ENCODE peak calls at places on chromosomes 5 and 9, in seven cellular contexts. T, V, I, P, G, D and H are unnamed samples.
A peak's percentile ranks its signal among the peaks of the same experiment; 100 is the strongest.

GRCh38 chr9:111502506-111502905 is 18.3 kb upstream of the ECPAS start:
- DNase-seq in T (no peak), V (no peak), I (no peak), P (no peak), G (no peak), D (no peak), H (no peak)

GRCh38 chr5:79859588-79859987 is 131.5 kb downstream of the MTX3 start:
- DNase-seq in T (no peak), V (no peak), I (no peak), P (no peak), G (no peak), D (no peak), H (no peak)

GRCh38 chr9:120935383-120935857 is 8.8 kb upstream of the TRAF1 start:
- DNase-seq in T (no peak), V (no peak), I (peak; percentile 92), P (peak; percentile 99), G (peak; percentile 89), D (no peak), H (peak; percentile 100)

GRCh38 chr5:31531543-31531887 is 378 bp downstream of the DROSHA start:
- DNase-seq in T (no peak), V (no peak), I (peak; percentile 86), P (peak; percentile 30), G (peak; percentile 50), D (peak; percentile 15), H (peak; percentile 12)

GRCh38 chr9:113150670-113151591 is at the start of gene SLC31A2:
- DNase-seq in T (peak; percentile 8), V (peak; percentile 51), I (peak; percentile 99), P (peak; percentile 93), G (peak; percentile 95), D (peak; percentile 77), H (peak; percentile 82)

GRCh38 chr9:120916573-120916972 is 10.0 kb downstream of the TRAF1 start:
- DNase-seq in T (no peak), V (no peak), I (no peak), P (no peak), G (peak; percentile 78), D (no peak), H (peak; percentile 87)

GRCh38 chr5:149419532-149420485 is 40.7 kb upstream of the IL17B start:
- DNase-seq in T (no peak), V (no peak), I (no peak), P (no peak), G (no peak), D (no peak), H (no peak)

GRCh38 chr5:112743631-112744030 is 5.9 kb downstream of the APC start:
- DNase-seq in T (no peak), V (no peak), I (no peak), P (no peak), G (no peak), D (no peak), H (no peak)

GRCh38 chr5:4348919-4349318 is 753.3 kb downstream of the IRX1 start:
- DNase-seq in T (no peak), V (no peak), I (no peak), P (no peak), G (no peak), D (no peak), H (no peak)

GRCh38 chr9:91911681-91912080 is 38.3 kb downstream of the ROR2 start:
- DNase-seq in T (no peak), V (no peak), I (no peak), P (no peak), G (no peak), D (no peak), H (no peak)

GRCh38 chr5:133611357-133612020 is 852 bp downstream of the FSTL4 start:
- DNase-seq in T (no peak), V (no peak), I (no peak), P (no peak), G (peak; percentile 73), D (no peak), H (no peak)

GRCh38 chr5:449151-449550 is 6.2 kb downstream of the EXOC3 start:
- DNase-seq in T (no peak), V (no peak), I (no peak), P (no peak), G (no peak), D (no peak), H (no peak)

GRCh38 chr9:81685763-81686613 is 3.4 kb downstream of the TLE1 start:
- DNase-seq in T (no peak), V (no peak), I (no peak), P (no peak), G (no peak), D (peak; percentile 46), H (peak; percentile 48)

GRCh38 chr5:34991486-34992238 is 56.1 kb downstream of the AGXT2 start:
- DNase-seq in T (no peak), V (no peak), I (no peak), P (no peak), G (no peak), D (no peak), H (no peak)

GRCh38 chr9:135889564-135890189 is 17.7 kb downstream of the CAMSAP1 start:
- DNase-seq in T (no peak), V (no peak), I (no peak), P (peak; percentile 4), G (no peak), D (no peak), H (no peak)

GRCh38 chr5:151708126-151708525 is 21.4 kb upstream of the SPARC start:
- DNase-seq in T (peak; percentile 35), V (no peak), I (no peak), P (no peak), G (no peak), D (peak; percentile 25), H (no peak)

GRCh38 chr5:157431544-157432200 is 28.3 kb upstream of the NIPAL4 start:
- DNase-seq in T (peak; percentile 24), V (no peak), I (no peak), P (no peak), G (no peak), D (peak; percentile 34), H (peak; percentile 33)

GRCh38 chr5:39055760-39056393 is 18.3 kb downstream of the RICTOR start:
- DNase-seq in T (no peak), V (no peak), I (no peak), P (no peak), G (no peak), D (no peak), H (no peak)

GRCh38 chr9:4684820-4685219 is 5.5 kb downstream of the CDC37L1 start:
- DNase-seq in T (no peak), V (no peak), I (no peak), P (no peak), G (no peak), D (no peak), H (no peak)
- H3K27me3 ChIP-seq in T (no peaks in the 10 kb centered on the region), V (no peaks in the 10 kb centered on the region), I (no peaks in the 10 kb centered on the region), P (no peaks in the 10 kb centered on the region), G (no peaks in the 10 kb centered on the region), D (no peaks in the 10 kb centered on the region), H (no peaks in the 10 kb centered on the region)

GRCh38 chr9:35679091-35679490 is 5.4 kb downstream of the CA9 start:
- DNase-seq in T (no peak), V (no peak), I (peak; percentile 46), P (no peak), G (no peak), D (no peak), H (no peak)
- TF ChIP-seq POLR2AphosphoS5 in T (no peak), V (no peak), I (no peak), P (no peak), G (no peak), D (no peak), H (no peak)

GRCh38 chr9:14214065-14214684 is 99.8 kb downstream of the NFIB start:
- DNase-seq in T (no peak), V (no peak), I (no peak), P (no peak), G (no peak), D (no peak), H (no peak)

GRCh38 chr9:14213504-14213903 is 100.4 kb downstream of the NFIB start:
- DNase-seq in T (no peak), V (no peak), I (no peak), P (no peak), G (no peak), D (peak; percentile 39), H (no peak)

GRCh38 chr9:14216612-14217194 is 97.2 kb downstream of the NFIB start:
- DNase-seq in T (no peak), V (no peak), I (no peak), P (no peak), G (no peak), D (no peak), H (no peak)

GRCh38 chr9:14214693-14215092 is 99.2 kb downstream of the NFIB start:
- DNase-seq in T (no peak), V (no peak), I (no peak), P (no peak), G (no peak), D (no peak), H (no peak)

GRCh38 chr9:14215614-14216013 is 98.3 kb downstream of the NFIB start:
- DNase-seq in T (no peak), V (no peak), I (no peak), P (no peak), G (no peak), D (no peak), H (no peak)
- H3K4me1 ChIP-seq in T (peaks cover 20% of the 10 kb centered on the region), V (peaks cover 10% of the 10 kb centered on the region), I (no peaks in the 10 kb centered on the region), P (peaks cover 99% of the 10 kb centered on the region), G (peaks cover 41% of the 10 kb centered on the region), D (peaks cover 15% of the 10 kb centered on the region), H (peaks cover 4% of the 10 kb centered on the region)

DNA sequence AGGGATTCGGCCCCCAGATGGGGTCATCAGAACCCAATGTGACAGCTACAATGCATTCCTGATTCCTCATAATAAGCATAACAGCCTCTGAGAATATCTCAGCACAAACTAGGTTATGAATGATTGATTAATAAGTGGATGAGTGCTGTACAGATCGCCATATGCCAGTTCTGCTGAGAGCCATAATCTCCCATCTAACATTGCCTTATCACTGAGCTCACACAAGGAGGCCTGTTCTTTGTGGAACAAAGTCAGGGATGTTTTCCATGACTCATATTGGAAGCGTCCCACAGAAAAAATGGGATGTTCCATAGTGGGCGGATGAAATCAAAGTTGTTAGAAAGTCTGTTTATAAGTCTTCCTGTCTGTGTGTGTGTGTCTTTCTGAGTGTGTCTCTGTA is 89.6 kb downstream of the KIF4B start:
- DNase-seq in T (no peak), V (no peak), I (no peak), P (no peak), G (peak; percentile 76), D (no peak), H (no peak)
- H3K27me3 ChIP-seq in T (no peaks in the 10 kb centered on the region), V (no peaks in the 10 kb centered on the region), I (no peaks in the 10 kb centered on the region), P (no peaks in the 10 kb centered on the region), G (no peaks in the 10 kb centered on the region), D (peaks cover 4% of the 10 kb centered on the region), H (no peaks in the 10 kb centered on the region)

GRCh38 chr5:132417889-132418432 is 48.5 kb downstream of the SLC22A5 start:
- DNase-seq in T (no peak), V (no peak), I (peak; percentile 58), P (no peak), G (no peak), D (no peak), H (no peak)
- TF ChIP-seq POLR2AphosphoS5 in T (no peak), V (no peak), I (no peak), P (no peak), G (no peak), D (no peak), H (no peak)

DNA sequence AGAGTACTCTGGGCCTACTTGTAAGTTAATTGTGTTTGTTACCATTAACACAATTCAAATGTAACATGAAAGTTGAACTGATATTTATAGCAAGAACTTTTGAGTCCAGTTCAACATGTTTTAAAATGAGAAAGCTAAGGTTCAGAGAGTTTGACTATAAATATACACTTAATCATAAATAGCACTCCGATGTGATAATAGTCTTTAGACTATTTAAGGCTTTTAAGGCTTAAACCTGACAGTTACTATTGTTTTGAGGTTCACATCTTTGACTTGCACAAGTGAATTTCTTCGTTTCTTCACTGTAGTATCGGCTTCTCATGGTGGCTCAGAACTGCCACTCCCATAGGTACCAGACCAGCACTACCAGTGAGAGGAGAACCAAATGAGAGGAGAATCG is 42.4 kb downstream of the ZNF608 start:
- DNase-seq in T (no peak), V (no peak), I (no peak), P (no peak), G (no peak), D (no peak), H (no peak)
- H3K4me1 ChIP-seq in T (peaks cover 91% of the 10 kb centered on the region), V (peaks cover 31% of the 10 kb centered on the region), I (peaks cover 83% of the 10 kb centered on the region), P (peaks cover 90% of the 10 kb centered on the region), G (no peaks in the 10 kb centered on the region), D (peaks cover 31% of the 10 kb centered on the region), H (peaks cover 5% of the 10 kb centered on the region)